ENCODE peak calls at places on chromosomes 11 and 22, in eight cellular contexts. C, A, S, H, X, B, I and W are unnamed samples.

GRCh38 chr11:2483426-2483825 is 38.6 kb downstream of the KCNQ1 start:
- DNase-seq in S (no peak), C (no peak), B (no peak), H (no peak), X (no peak), A (peak; percentile 71), I (no peak), W (no peak)

GRCh38 chr22:37760152-37760551 is 47.6 kb upstream of the GCAT start:
- DNase-seq in A (no peak), I (no peak), B (no peak), X (no peak), C (no peak), S (no peak), H (no peak), W (no peak)

GRCh38 chr11:36622431-36623136 is 24.5 kb upstream of the RAG2 start:
- DNase-seq in X (no peak), H (no peak), S (no peak), I (no peak), C (no peak), A (peak; percentile 16), B (peak; percentile 14), W (peak; percentile 57)

GRCh38 chr22:47051435-47052175 is 289.2 kb downstream of the TBC1D22A start:
- DNase-seq in H (no peak), X (no peak), B (no peak), C (no peak), I (no peak), A (no peak), S (no peak), W (no peak)

GRCh38 chr11:26792956-26793355 is 71.1 kb upstream of the SLC5A12 start:
- DNase-seq in H (no peak), B (no peak), X (no peak), A (no peak), C (no peak), S (no peak), I (no peak), W (peak; percentile 89)

GRCh38 chr11:118912742-118913410 is 12.8 kb downstream of the BCL9L start:
- DNase-seq in S (no peak), I (no peak), A (peak; percentile 53), H (no peak), C (no peak), B (no peak), X (no peak), W (peak; percentile 24)

GRCh38 chr11:109697140-109697843 is 275.3 kb downstream of the C11orf87 start:
- DNase-seq in B (peak; percentile 35), C (no peak), H (no peak), X (no peak), I (no peak), S (peak; percentile 6), A (peak; percentile 20), W (peak; percentile 64)

GRCh38 chr22:40363059-40363458 is 7.3 kb upstream of the SGSM3 start:
- DNase-seq in I (no peak), A (no peak), H (no peak), S (peak; percentile 37), C (no peak), B (no peak), X (no peak), W (peak; percentile 50)

GRCh38 chr22:50415426-50415825 is 59.4 kb downstream of the SBF1 start:
- DNase-seq in S (no peak), X (no peak), H (no peak), I (no peak), C (no peak), B (no peak), A (no peak), W (no peak)

GRCh38 chr11:13354335-13354734 is 76.7 kb downstream of the BMAL1 start:
- DNase-seq in X (no peak), B (no peak), I (no peak), C (no peak), H (no peak), A (no peak), S (peak; percentile 24), W (no peak)

GRCh38 chr11:57456960-57457642 is 3.2 kb upstream of the RTN4RL2 start:
- DNase-seq in S (peak; percentile 86), C (peak; percentile 79), I (peak; percentile 53), X (no peak), A (peak; percentile 89), B (peak; percentile 73), H (peak; percentile 77), W (peak; percentile 95)

GRCh38 chr11:65066315-65066714 is 8.0 kb upstream of the NAALADL1 start:
- DNase-seq in H (no peak), A (no peak), C (no peak), B (no peak), I (no peak), X (no peak), S (no peak), W (no peak)

GRCh38 chr11:36386411-36386810 is 90.3 kb downstream of the PRR5L start:
- DNase-seq in S (no peak), B (no peak), C (no peak), A (no peak), X (no peak), H (no peak), I (no peak), W (no peak)

GRCh38 chr22:43860126-43860525 is 2.2 kb downstream of the SULT4A1 start:
- DNase-seq in B (no peak), A (no peak), S (no peak), X (no peak), I (no peak), C (no peak), H (no peak), W (no peak)

GRCh38 chr11:108597736-108598355 is 4.3 kb upstream of the EXPH5 start:
- DNase-seq in C (no peak), S (peak; percentile 29), I (no peak), B (no peak), X (no peak), A (no peak), H (no peak), W (no peak)

GRCh38 chr22:38845368-38845740 is 1.5 kb upstream of the NPTXR start:
- DNase-seq in C (no peak), B (no peak), S (no peak), X (no peak), A (no peak), H (no peak), I (no peak), W (no peak)

GRCh38 chr11:128496249-128496648 is 91.1 kb downstream of the ETS1 start:
- DNase-seq in S (no peak), I (no peak), C (no peak), X (no peak), B (no peak), H (no peak), A (no peak), W (peak; percentile 6)